ENCODE peak calls at places on chromosome 3, in nine cellular contexts. One of them, this sample, is unnamed.

GRCh38 chr3:189712906-189713483 is 81.8 kb downstream of the TP63 start:
- DNase-seq in neuronal stem cell: no peak
- DNase-seq in dermis microvascular lymphatic vessel endothelial cell: no peak
- DNase-seq in posterior cingulate gyrus: no peak
- DNase-seq in Daoy: no peak
- DNase-seq in SIG-M5: no peak
- DNase-seq in brain microvascular endothelial cell: no peak
- DNase-seq in fibroblast of lung: peak; percentile 3
- DNase-seq in mesothelial cell of epicardium: no peak
- DNase-seq in this sample: no peak

GRCh38 chr3:14177580-14178246 is 688 bp downstream of the XPC start:
- DNase-seq in posterior cingulate gyrus: no peak
- DNase-seq in mesothelial cell of epicardium: no peak
- DNase-seq in SIG-M5: no peak
- DNase-seq in brain microvascular endothelial cell: peak; percentile 27
- DNase-seq in Daoy: no peak
- DNase-seq in dermis microvascular lymphatic vessel endothelial cell: no peak
- DNase-seq in neuronal stem cell: no peak
- DNase-seq in fibroblast of lung: no peak
- DNase-seq in this sample: no peak

GRCh38 chr3:180018588-180018987 is 18.1 kb downstream of the PEX5L start:
- DNase-seq in posterior cingulate gyrus: peak; percentile 35
- DNase-seq in mesothelial cell of epicardium: no peak
- DNase-seq in dermis microvascular lymphatic vessel endothelial cell: no peak
- DNase-seq in Daoy: no peak
- DNase-seq in neuronal stem cell: no peak
- DNase-seq in SIG-M5: no peak
- DNase-seq in brain microvascular endothelial cell: no peak
- DNase-seq in fibroblast of lung: no peak
- DNase-seq in this sample: no peak

GRCh38 chr3:169496402-169496801 is 167.1 kb downstream of the MECOM start:
- DNase-seq in SIG-M5: no peak
- DNase-seq in fibroblast of lung: no peak
- DNase-seq in posterior cingulate gyrus: no peak
- DNase-seq in brain microvascular endothelial cell: no peak
- DNase-seq in Daoy: no peak
- DNase-seq in mesothelial cell of epicardium: no peak
- DNase-seq in neuronal stem cell: no peak
- DNase-seq in dermis microvascular lymphatic vessel endothelial cell: peak; percentile 50
- DNase-seq in this sample: no peak

GRCh38 chr3:95434436-95434835 is 1371.6 kb downstream of the NSUN3 start:
- DNase-seq in brain microvascular endothelial cell: no peak
- DNase-seq in posterior cingulate gyrus: no peak
- DNase-seq in fibroblast of lung: peak; percentile 1
- DNase-seq in SIG-M5: no peak
- DNase-seq in Daoy: no peak
- DNase-seq in neuronal stem cell: no peak
- DNase-seq in dermis microvascular lymphatic vessel endothelial cell: no peak
- DNase-seq in mesothelial cell of epicardium: no peak
- DNase-seq in this sample: no peak

GRCh38 chr3:58063424-58063823 is 55.2 kb downstream of the FLNB start:
- DNase-seq in brain microvascular endothelial cell: peak; percentile 64
- DNase-seq in neuronal stem cell: no peak
- DNase-seq in SIG-M5: no peak
- DNase-seq in Daoy: peak; percentile 79
- DNase-seq in posterior cingulate gyrus: no peak
- DNase-seq in dermis microvascular lymphatic vessel endothelial cell: no peak
- DNase-seq in fibroblast of lung: peak; percentile 84
- DNase-seq in mesothelial cell of epicardium: no peak
- DNase-seq in this sample: no peak

GRCh38 chr3:10693457-10693856 is 122.6 kb upstream of the SLC6A11 start:
- DNase-seq in mesothelial cell of epicardium: no peak
- DNase-seq in neuronal stem cell: no peak
- DNase-seq in posterior cingulate gyrus: no peak
- DNase-seq in Daoy: no peak
- DNase-seq in dermis microvascular lymphatic vessel endothelial cell: no peak
- DNase-seq in fibroblast of lung: peak; percentile 4
- DNase-seq in SIG-M5: no peak
- DNase-seq in brain microvascular endothelial cell: no peak
- DNase-seq in this sample: no peak

GRCh38 chr3:133915685-133916639 is 20.3 kb upstream of the RAB6B start:
- DNase-seq in dermis microvascular lymphatic vessel endothelial cell: no peak
- DNase-seq in mesothelial cell of epicardium: no peak
- DNase-seq in brain microvascular endothelial cell: peak; percentile 40
- DNase-seq in neuronal stem cell: no peak
- DNase-seq in Daoy: peak; percentile 54
- DNase-seq in posterior cingulate gyrus: no peak
- DNase-seq in fibroblast of lung: no peak
- DNase-seq in SIG-M5: no peak
- DNase-seq in this sample: no peak

GRCh38 chr3:189210251-189210770 is 38.5 kb downstream of the TPRG1 start:
- DNase-seq in neuronal stem cell: no peak
- DNase-seq in fibroblast of lung: no peak
- DNase-seq in posterior cingulate gyrus: no peak
- DNase-seq in SIG-M5: no peak
- DNase-seq in mesothelial cell of epicardium: no peak
- DNase-seq in Daoy: no peak
- DNase-seq in dermis microvascular lymphatic vessel endothelial cell: no peak
- DNase-seq in brain microvascular endothelial cell: no peak
- DNase-seq in this sample: no peak

GRCh38 chr3:173547070-173547469 is 149.5 kb downstream of the NLGN1 start:
- DNase-seq in neuronal stem cell: no peak
- DNase-seq in fibroblast of lung: no peak
- DNase-seq in Daoy: no peak
- DNase-seq in dermis microvascular lymphatic vessel endothelial cell: no peak
- DNase-seq in brain microvascular endothelial cell: no peak
- DNase-seq in posterior cingulate gyrus: no peak
- DNase-seq in SIG-M5: no peak
- DNase-seq in mesothelial cell of epicardium: no peak
- DNase-seq in this sample: no peak

GRCh38 chr3:11556851-11557644 is 86.7 kb downstream of the VGLL4 start:
- DNase-seq in mesothelial cell of epicardium: no peak
- DNase-seq in fibroblast of lung: peak; percentile 80
- DNase-seq in Daoy: peak; percentile 47
- DNase-seq in brain microvascular endothelial cell: peak; percentile 97
- DNase-seq in dermis microvascular lymphatic vessel endothelial cell: peak; percentile 72
- DNase-seq in posterior cingulate gyrus: no peak
- DNase-seq in neuronal stem cell: no peak
- DNase-seq in SIG-M5: no peak
- DNase-seq in this sample: no peak

GRCh38 chr3:125214738-125215137 is 2.2 kb upstream of the SLC12A8 start:
- DNase-seq in SIG-M5: no peak
- DNase-seq in dermis microvascular lymphatic vessel endothelial cell: peak; percentile 16
- DNase-seq in brain microvascular endothelial cell: no peak
- DNase-seq in mesothelial cell of epicardium: no peak
- DNase-seq in posterior cingulate gyrus: no peak
- DNase-seq in fibroblast of lung: no peak
- DNase-seq in neuronal stem cell: no peak
- DNase-seq in Daoy: no peak
- DNase-seq in this sample: no peak

GRCh38 chr3:101865751-101866509 is 16.6 kb downstream of the NFKBIZ start:
- DNase-seq in posterior cingulate gyrus: no peak
- DNase-seq in SIG-M5: no peak
- DNase-seq in mesothelial cell of epicardium: no peak
- DNase-seq in fibroblast of lung: no peak
- DNase-seq in neuronal stem cell: no peak
- DNase-seq in brain microvascular endothelial cell: no peak
- DNase-seq in Daoy: no peak
- DNase-seq in dermis microvascular lymphatic vessel endothelial cell: peak; percentile 44
- DNase-seq in this sample: no peak

GRCh38 chr3:151813777-151814176 is at the start of gene AADAC:
- DNase-seq in posterior cingulate gyrus: no peak
- DNase-seq in Daoy: no peak
- DNase-seq in mesothelial cell of epicardium: no peak
- DNase-seq in SIG-M5: no peak
- DNase-seq in neuronal stem cell: no peak
- DNase-seq in brain microvascular endothelial cell: no peak
- DNase-seq in dermis microvascular lymphatic vessel endothelial cell: no peak
- DNase-seq in fibroblast of lung: peak; percentile 42
- DNase-seq in this sample: no peak

GRCh38 chr3:46087871-46088270 is 60.6 kb upstream of the XCR1 start:
- DNase-seq in posterior cingulate gyrus: no peak
- DNase-seq in brain microvascular endothelial cell: no peak
- DNase-seq in neuronal stem cell: no peak
- DNase-seq in SIG-M5: no peak
- DNase-seq in mesothelial cell of epicardium: no peak
- DNase-seq in fibroblast of lung: peak; percentile 75
- DNase-seq in dermis microvascular lymphatic vessel endothelial cell: no peak
- DNase-seq in Daoy: no peak
- DNase-seq in this sample: no peak

GRCh38 chr3:197784019-197784585 is 7.0 kb upstream of the LRCH3 start:
- DNase-seq in posterior cingulate gyrus: no peak
- DNase-seq in SIG-M5: no peak
- DNase-seq in neuronal stem cell: no peak
- DNase-seq in fibroblast of lung: no peak
- DNase-seq in mesothelial cell of epicardium: no peak
- DNase-seq in dermis microvascular lymphatic vessel endothelial cell: no peak
- DNase-seq in Daoy: no peak
- DNase-seq in brain microvascular endothelial cell: no peak
- DNase-seq in this sample: no peak

GRCh38 chr3:9224490-9224889 is 25.0 kb downstream of the SRGAP3 start:
- DNase-seq in dermis microvascular lymphatic vessel endothelial cell: no peak
- DNase-seq in fibroblast of lung: no peak
- DNase-seq in neuronal stem cell: no peak
- DNase-seq in SIG-M5: no peak
- DNase-seq in brain microvascular endothelial cell: peak; percentile 17
- DNase-seq in posterior cingulate gyrus: no peak
- DNase-seq in mesothelial cell of epicardium: no peak
- DNase-seq in Daoy: peak; percentile 58
- DNase-seq in this sample: no peak

GRCh38 chr3:153357436-153357835 is 195.4 kb downstream of the RAP2B start:
- DNase-seq in neuronal stem cell: no peak
- DNase-seq in brain microvascular endothelial cell: no peak
- DNase-seq in mesothelial cell of epicardium: no peak
- DNase-seq in dermis microvascular lymphatic vessel endothelial cell: no peak
- DNase-seq in fibroblast of lung: no peak
- DNase-seq in SIG-M5: no peak
- DNase-seq in Daoy: no peak
- DNase-seq in posterior cingulate gyrus: no peak
- DNase-seq in this sample: no peak

GRCh38 chr3:11582123-11582968 is 61.4 kb downstream of the VGLL4 start:
- DNase-seq in SIG-M5: no peak
- DNase-seq in Daoy: peak; percentile 75
- DNase-seq in dermis microvascular lymphatic vessel endothelial cell: peak; percentile 89
- DNase-seq in mesothelial cell of epicardium: no peak
- DNase-seq in fibroblast of lung: peak; percentile 95
- DNase-seq in posterior cingulate gyrus: peak; percentile 74
- DNase-seq in brain microvascular endothelial cell: peak; percentile 66
- DNase-seq in neuronal stem cell: no peak
- DNase-seq in this sample: peak; percentile 49

GRCh38 chr3:1942751-1943150 is 155.9 kb upstream of the CNTN4 start:
- DNase-seq in mesothelial cell of epicardium: no peak
- DNase-seq in brain microvascular endothelial cell: no peak
- DNase-seq in fibroblast of lung: no peak
- DNase-seq in neuronal stem cell: no peak
- DNase-seq in posterior cingulate gyrus: no peak
- DNase-seq in Daoy: no peak
- DNase-seq in dermis microvascular lymphatic vessel endothelial cell: no peak
- DNase-seq in SIG-M5: no peak
- DNase-seq in this sample: no peak

GRCh38 chr3:157290761-157291160 is 130.8 kb upstream of the CCNL1 start:
- DNase-seq in neuronal stem cell: no peak
- DNase-seq in posterior cingulate gyrus: no peak
- DNase-seq in Daoy: peak; percentile 19
- DNase-seq in dermis microvascular lymphatic vessel endothelial cell: peak; percentile 52
- DNase-seq in mesothelial cell of epicardium: no peak
- DNase-seq in SIG-M5: no peak
- DNase-seq in fibroblast of lung: peak; percentile 97
- DNase-seq in brain microvascular endothelial cell: peak; percentile 58
- DNase-seq in this sample: no peak

GRCh38 chr3:3127432-3128010 is 781 bp downstream of the TRNT1 start:
- DNase-seq in fibroblast of lung: no peak
- DNase-seq in SIG-M5: no peak
- DNase-seq in posterior cingulate gyrus: no peak
- DNase-seq in neuronal stem cell: no peak
- DNase-seq in brain microvascular endothelial cell: no peak
- DNase-seq in mesothelial cell of epicardium: no peak
- DNase-seq in Daoy: peak; percentile 9
- DNase-seq in dermis microvascular lymphatic vessel endothelial cell: no peak
- DNase-seq in this sample: no peak

GRCh38 chr3:150144309-150144708 is 173.6 kb upstream of the PFN2 start:
- DNase-seq in posterior cingulate gyrus: no peak
- DNase-seq in neuronal stem cell: no peak
- DNase-seq in SIG-M5: no peak
- DNase-seq in dermis microvascular lymphatic vessel endothelial cell: no peak
- DNase-seq in brain microvascular endothelial cell: no peak
- DNase-seq in mesothelial cell of epicardium: no peak
- DNase-seq in Daoy: no peak
- DNase-seq in fibroblast of lung: no peak
- DNase-seq in this sample: no peak

GRCh38 chr3:13388816-13389215 is 31.3 kb downstream of the NUP210 start:
- DNase-seq in neuronal stem cell: no peak
- DNase-seq in SIG-M5: no peak
- DNase-seq in brain microvascular endothelial cell: no peak
- DNase-seq in mesothelial cell of epicardium: no peak
- DNase-seq in fibroblast of lung: no peak
- DNase-seq in posterior cingulate gyrus: no peak
- DNase-seq in Daoy: no peak
- DNase-seq in dermis microvascular lymphatic vessel endothelial cell: no peak
- DNase-seq in this sample: no peak

GRCh38 chr3:194101592-194102432 is 34.1 kb upstream of the HES1 start:
- DNase-seq in brain microvascular endothelial cell: no peak
- DNase-seq in mesothelial cell of epicardium: no peak
- DNase-seq in Daoy: no peak
- DNase-seq in dermis microvascular lymphatic vessel endothelial cell: no peak
- DNase-seq in fibroblast of lung: no peak
- DNase-seq in neuronal stem cell: no peak
- DNase-seq in SIG-M5: no peak
- DNase-seq in posterior cingulate gyrus: no peak
- DNase-seq in this sample: no peak

GRCh38 chr3:8869613-8870012 is 93.7 kb downstream of the RAD18 start:
- DNase-seq in Daoy: peak; percentile 84
- DNase-seq in SIG-M5: no peak
- DNase-seq in brain microvascular endothelial cell: peak; percentile 94
- DNase-seq in mesothelial cell of epicardium: no peak
- DNase-seq in fibroblast of lung: peak; percentile 74
- DNase-seq in posterior cingulate gyrus: no peak
- DNase-seq in neuronal stem cell: peak; percentile 3
- DNase-seq in dermis microvascular lymphatic vessel endothelial cell: peak; percentile 83
- DNase-seq in this sample: no peak

GRCh38 chr3:4687167-4687566 is 194.0 kb downstream of the ITPR1 start:
- DNase-seq in brain microvascular endothelial cell: no peak
- DNase-seq in fibroblast of lung: no peak
- DNase-seq in dermis microvascular lymphatic vessel endothelial cell: no peak
- DNase-seq in mesothelial cell of epicardium: no peak
- DNase-seq in Daoy: peak; percentile 5
- DNase-seq in posterior cingulate gyrus: no peak
- DNase-seq in neuronal stem cell: no peak
- DNase-seq in SIG-M5: no peak
- DNase-seq in this sample: no peak

GRCh38 chr3:9214185-9214584 is 35.3 kb downstream of the SRGAP3 start:
- DNase-seq in SIG-M5: no peak
- DNase-seq in dermis microvascular lymphatic vessel endothelial cell: no peak
- DNase-seq in posterior cingulate gyrus: no peak
- DNase-seq in brain microvascular endothelial cell: no peak
- DNase-seq in Daoy: no peak
- DNase-seq in mesothelial cell of epicardium: no peak
- DNase-seq in fibroblast of lung: no peak
- DNase-seq in neuronal stem cell: no peak
- DNase-seq in this sample: no peak

GRCh38 chr3:180870008-180870733 is 42.3 kb upstream of the FXR1 start:
- DNase-seq in dermis microvascular lymphatic vessel endothelial cell: peak; percentile 7
- DNase-seq in brain microvascular endothelial cell: no peak
- DNase-seq in neuronal stem cell: peak; percentile 26
- DNase-seq in SIG-M5: no peak
- DNase-seq in posterior cingulate gyrus: no peak
- DNase-seq in fibroblast of lung: peak; percentile 70
- DNase-seq in Daoy: peak; percentile 29
- DNase-seq in mesothelial cell of epicardium: no peak
- DNase-seq in this sample: peak; percentile 1

GRCh38 chr3:4634894-4635293 is 141.7 kb downstream of the ITPR1 start:
- DNase-seq in posterior cingulate gyrus: no peak
- DNase-seq in SIG-M5: no peak
- DNase-seq in neuronal stem cell: no peak
- DNase-seq in fibroblast of lung: no peak
- DNase-seq in mesothelial cell of epicardium: no peak
- DNase-seq in Daoy: no peak
- DNase-seq in brain microvascular endothelial cell: no peak
- DNase-seq in dermis microvascular lymphatic vessel endothelial cell: no peak
- DNase-seq in this sample: no peak

GRCh38 chr3:33318709-33319380 is 41.6 kb downstream of the FBXL2 start:
- DNase-seq in SIG-M5: no peak
- DNase-seq in dermis microvascular lymphatic vessel endothelial cell: peak; percentile 57
- DNase-seq in posterior cingulate gyrus: no peak
- DNase-seq in mesothelial cell of epicardium: no peak
- DNase-seq in neuronal stem cell: no peak
- DNase-seq in fibroblast of lung: peak; percentile 26
- DNase-seq in brain microvascular endothelial cell: no peak
- DNase-seq in Daoy: no peak
- DNase-seq in this sample: no peak